ENCODE peak calls at places on chromosomes 4 and X, in eight cellular contexts. A is left ventricle myocardium superior; N is activated CD4-positive, alpha-beta T cell treated with anti-CD3 and anti-CD28 coated beads, Interleukin-2, amount 50 U/mL, for 48 hours; L is renal cortical epithelial cell; H is activated gamma-delta T cell treated with anti-CD3 and anti-CD28 coated beads, Interleukin-2, amount 50 U/mL, for 16 hours; I is NCI-H1436; Y is NCI-H69; X is Right ventricle myocardium superior. G is an unnamed sample.

GRCh38 chr4:52157641-52158316 is 106.7 kb downstream of the SPATA18 start:
- DNase-seq in A (no peak), N (no peak), L (no peak), H (no peak), I (no peak), Y (no peak), X (no peak), G (peak)

GRCh38 chr4:48379587-48380140 is 38.3 kb downstream of the SLAIN2 start:
- DNase-seq in A (no peak), N (no peak), L (no peak), H (no peak), I (no peak), Y (no peak), X (no peak), G (no peak)

GRCh38 chr4:147546341-147546740 is 65.4 kb downstream of the EDNRA start:
- DNase-seq in A (no peak), N (no peak), L (peak), H (no peak), I (no peak), Y (no peak), X (no peak), G (peak)

GRCh38 chr4:173752610-173753009 is 222.6 kb upstream of the HAND2 start:
- DNase-seq in A (no peak), N (peak), L (no peak), H (no peak), I (peak), Y (peak), X (no peak), G (peak)

GRCh38 chrX:39652336-39652735 is 445.4 kb downstream of the BCOR start:
- DNase-seq in A (no peak), N (peak), L (no peak), H (no peak), I (no peak), Y (peak), X (no peak), G (no peak)

GRCh38 chrX:10062980-10063379 is 93.8 kb upstream of the CLCN4 start:
- DNase-seq in A (no peak), N (no peak), L (no peak), H (no peak), I (no peak), Y (no peak), X (no peak), G (no peak)

GRCh38 chr4:95729596-95729995 is 110.3 kb upstream of the PDHA2 start:
- DNase-seq in A (no peak), N (no peak), L (no peak), H (no peak), I (no peak), Y (peak), X (no peak), G (no peak)

GRCh38 chrX:17521871-17522693 is 147.1 kb downstream of the NHS start:
- DNase-seq in A (no peak), N (no peak), L (peak), H (no peak), I (no peak), Y (peak), X (no peak), G (peak)